ENCODE peak calls at places on chromosomes 11 and 22, in nine cellular contexts. S is astrocyte of the cerebellum; E is activated CD8-positive, alpha-beta T cell treated with anti-CD3 and anti-CD28 coated beads for 36 hours; T is HCT116; B is hepatocyte; N is HepG2; F is prostate gland; W is GM20000; Q is endodermal cell. Z is an unnamed sample.

GRCh38 chr11:12182650-12183511 is 72.5 kb downstream of the MICAL2 start:
- DNase-seq in S (peak), E (no peak), T (peak), B (peak), N (peak), F (no peak), W (no peak), Q (peak), Z (peak)

GRCh38 chr11:119751281-119752060 is 22.5 kb upstream of the NECTIN1 start:
- DNase-seq in S (no peak), E (peak), T (no peak), B (no peak), N (no peak), F (peak), W (peak), Q (no peak), Z (peak)

GRCh38 chr11:73989156-73989555 is 6.5 kb upstream of the UCP2 start:
- DNase-seq in S (no peak), E (no peak), T (no peak), B (no peak), N (no peak), F (no peak), W (no peak), Q (no peak), Z (peak)

GRCh38 chr11:11035331-11035730 is 177.5 kb upstream of the ZBED5 start:
- DNase-seq in S (no peak), E (no peak), T (no peak), B (no peak), N (no peak), F (no peak), W (no peak), Q (no peak), Z (no peak)

GRCh38 chr11:116696381-116696941 is 76.3 kb downstream of the BUD13 start:
- DNase-seq in S (no peak), E (no peak), T (no peak), B (no peak), N (no peak), F (no peak), W (no peak), Q (peak), Z (peak)

GRCh38 chr11:11117730-11118129 is 235.3 kb downstream of the CSNK2A3 start:
- DNase-seq in S (no peak), E (no peak), T (no peak), B (no peak), N (no peak), F (no peak), W (no peak), Q (no peak), Z (no peak)

GRCh38 chr11:79678780-79679468 is 238.1 kb upstream of the TENM4 start:
- DNase-seq in S (no peak), E (no peak), T (no peak), B (no peak), N (no peak), F (no peak), W (no peak), Q (peak), Z (no peak)

GRCh38 chr11:116537736-116538135 is 235.1 kb downstream of the BUD13 start:
- DNase-seq in S (no peak), E (no peak), T (no peak), B (no peak), N (no peak), F (no peak), W (no peak), Q (peak), Z (peak)

GRCh38 chr11:20013346-20014066 is 146.8 kb downstream of the DBX1 start:
- DNase-seq in S (no peak), E (no peak), T (no peak), B (peak), N (peak), F (no peak), W (no peak), Q (no peak), Z (peak)

GRCh38 chr11:95230054-95231034 is 658 bp downstream of the SESN3 start:
- DNase-seq in S (no peak), E (peak), T (no peak), B (peak), N (no peak), F (peak), W (peak), Q (peak), Z (no peak)

GRCh38 chr11:34830035-34830434 is 86.1 kb downstream of the APIP start:
- DNase-seq in S (no peak), E (no peak), T (no peak), B (no peak), N (no peak), F (no peak), W (no peak), Q (no peak), Z (no peak)

GRCh38 chr11:44893250-44894216 is 57.1 kb downstream of the TP53I11 start:
- DNase-seq in S (no peak), E (no peak), T (no peak), B (no peak), N (no peak), F (peak), W (no peak), Q (no peak), Z (no peak)

GRCh38 chr22:19942886-19943664 is 1.5 kb upstream of the TXNRD2 start:
- DNase-seq in S (peak), E (no peak), T (no peak), B (peak), N (peak), F (peak), W (no peak), Q (no peak), Z (no peak)

GRCh38 chr22:43180670-43181069 is 6.3 kb downstream of the TTLL12 start:
- DNase-seq in S (no peak), E (no peak), T (no peak), B (no peak), N (no peak), F (no peak), W (no peak), Q (no peak), Z (no peak)

GRCh38 chr22:22745225-22746060 is 101.0 kb downstream of the GGTLC2 start:
- DNase-seq in S (no peak), E (peak), T (no peak), B (peak), N (peak), F (peak), W (peak), Q (peak), Z (no peak)

GRCh38 chr11:92642146-92642919 is 327.1 kb upstream of the MTNR1B start:
- DNase-seq in S (no peak), E (no peak), T (no peak), B (no peak), N (no peak), F (no peak), W (no peak), Q (no peak), Z (no peak)

GRCh38 chr22:23092217-23092955 is 22.1 kb downstream of the GNAZ start:
- DNase-seq in S (no peak), E (no peak), T (no peak), B (no peak), N (no peak), F (no peak), W (no peak), Q (no peak), Z (no peak)

GRCh38 chr11:63888170-63889086 is 28.5 kb downstream of the RCOR2 start:
- DNase-seq in S (peak), E (peak), T (no peak), B (peak), N (peak), F (peak), W (peak), Q (peak), Z (peak)

GRCh38 chr11:61021661-61022212 is 50.3 kb downstream of the CD6 start:
- DNase-seq in S (no peak), E (peak), T (no peak), B (peak), N (no peak), F (peak), W (no peak), Q (peak), Z (peak)

GRCh38 chr11:34356576-34356917 is 1.3 kb downstream of the ABTB2 start:
- DNase-seq in S (no peak), E (peak), T (no peak), B (peak), N (no peak), F (no peak), W (no peak), Q (peak), Z (no peak)

GRCh38 chr11:74297484-74297883 is 14.0 kb downstream of the P4HA3 start:
- DNase-seq in S (no peak), E (no peak), T (no peak), B (no peak), N (no peak), F (no peak), W (no peak), Q (no peak), Z (no peak)

GRCh38 chr22:27358096-27358870 is 443.3 kb downstream of the MN1 start:
- DNase-seq in S (no peak), E (no peak), T (no peak), B (no peak), N (no peak), F (no peak), W (no peak), Q (no peak), Z (no peak)

GRCh38 chr22:42684462-42685195 is 35.4 kb upstream of the CYB5R3 start:
- DNase-seq in S (no peak), E (no peak), T (no peak), B (no peak), N (no peak), F (no peak), W (no peak), Q (no peak), Z (no peak)

GRCh38 chr11:122214567-122214966 is 98.6 kb upstream of the BLID start:
- DNase-seq in S (no peak), E (no peak), T (no peak), B (no peak), N (no peak), F (no peak), W (no peak), Q (no peak), Z (no peak)

GRCh38 chr11:119977881-119978280 is 160.0 kb downstream of the TRIM29 start:
- DNase-seq in S (no peak), E (no peak), T (no peak), B (no peak), N (no peak), F (no peak), W (no peak), Q (no peak), Z (peak)

DNA sequence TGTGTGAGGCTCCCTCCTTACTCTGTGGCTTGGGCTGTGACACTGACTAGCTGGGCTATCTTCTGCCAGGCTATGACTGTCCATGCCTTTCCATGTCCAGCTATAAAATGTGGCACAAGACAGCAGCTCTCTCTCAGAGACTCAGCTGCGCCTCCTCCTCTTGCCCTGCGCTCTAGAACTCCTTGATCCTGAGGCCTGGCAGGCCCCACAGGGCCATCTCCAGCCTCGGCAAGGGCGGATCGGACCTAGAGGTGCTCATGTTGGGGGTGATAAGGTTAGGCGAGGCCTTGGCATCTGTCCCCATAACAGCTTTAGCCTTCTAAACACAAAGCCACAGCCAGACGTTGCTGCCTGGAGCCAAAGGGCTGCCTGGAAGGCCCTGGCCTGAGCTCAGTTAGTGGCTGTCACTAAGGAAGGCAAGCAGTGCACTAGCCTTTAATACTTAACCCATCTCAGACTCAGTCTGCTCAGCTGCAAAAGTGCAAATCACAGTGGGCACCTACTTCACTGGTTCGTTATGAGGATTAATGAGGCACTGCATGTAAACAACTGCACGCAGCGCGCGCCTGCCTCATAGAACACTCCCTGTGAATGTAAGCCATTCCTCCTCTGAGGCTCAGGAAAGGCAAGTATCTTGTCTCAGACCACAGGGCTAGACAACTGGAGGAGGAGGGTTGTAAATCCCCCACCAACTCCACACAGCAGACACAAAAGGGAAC is 1.2 kb downstream of the GUCD1 start:
- DNase-seq in S (no peak), E (no peak), T (no peak), B (peak), N (peak), F (peak), W (no peak), Q (no peak), Z (no peak)
- TF ChIP-seq CTCF in S (no peak), E (no peak), T (no peak), B (no peak), N (no peak), F (no peak), W (no peak), Q (no peak), Z (no peak)

DNA sequence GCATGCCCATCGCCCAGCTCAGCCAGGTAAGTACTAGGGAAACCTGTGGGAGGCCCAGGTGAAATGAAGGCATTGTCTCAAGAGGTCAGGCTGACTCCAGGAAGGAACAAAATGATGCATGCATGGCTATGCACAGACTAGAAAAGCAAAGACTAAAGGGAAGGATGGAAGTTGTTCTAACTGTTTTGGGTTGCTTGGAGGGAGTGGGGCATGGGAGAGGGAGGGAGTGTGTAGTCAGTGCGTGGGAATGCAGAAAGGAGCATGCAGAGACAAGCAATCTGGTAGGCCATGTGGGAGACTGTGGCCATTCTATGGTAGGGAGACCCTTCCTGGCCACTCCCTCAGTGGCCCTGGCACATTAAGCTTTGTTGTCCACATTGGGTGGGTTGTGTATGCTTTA is 2.9 kb downstream of the MICAL3 start:
- DNase-seq in S (no peak), E (no peak), T (no peak), B (no peak), N (no peak), F (no peak), W (no peak), Q (no peak), Z (no peak)
- TF ChIP-seq CTCF in S (no peak), E (no peak), T (no peak), B (no peak), N (no peak), F (no peak), W (no peak), Q (no peak), Z (no peak)

GRCh38 chr22:38435010-38435409 is 20.0 kb downstream of the KCNJ4 start:
- DNase-seq in S (no peak), E (peak), T (no peak), B (no peak), N (no peak), F (no peak), W (no peak), Q (peak), Z (no peak)
- TF ChIP-seq CTCF in S (no peak), E (no peak), T (peak), B (no peak), N (peak), F (no peak), W (peak), Q (peak), Z (no peak)

GRCh38 chr22:50525104-50525958 is at the start of gene SCO2:
- DNase-seq in S (peak), E (peak), T (peak), B (peak), N (peak), F (peak), W (peak), Q (peak), Z (peak)
- TF ChIP-seq CTCF in S (peak), E (no peak), T (peak), B (peak), N (peak), F (no peak), W (peak), Q (peak), Z (peak)

DNA sequence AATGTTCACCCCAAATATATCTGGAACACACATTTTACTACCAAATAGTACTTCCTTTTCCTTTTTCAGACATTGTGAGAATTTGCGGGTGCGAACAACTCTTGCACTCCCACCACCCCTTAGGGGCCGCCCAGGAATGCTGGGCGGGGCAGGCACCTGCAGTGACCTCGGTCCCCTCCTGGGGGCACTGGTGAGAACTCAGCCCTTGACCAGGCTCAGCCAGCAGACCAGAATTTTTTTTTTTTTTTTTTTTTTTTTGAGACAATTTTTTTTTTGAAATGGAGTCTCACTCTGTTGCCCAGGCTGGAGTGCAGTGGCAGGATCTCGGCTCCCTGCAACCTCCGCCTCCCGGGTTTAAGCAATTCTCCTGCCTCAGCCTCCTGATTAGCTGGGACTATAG is 75.8 kb downstream of the ARHGAP8 start:
- DNase-seq in S (no peak), E (peak), T (no peak), B (no peak), N (no peak), F (no peak), W (peak), Q (peak), Z (no peak)
- TF ChIP-seq CTCF in S (peak), E (peak), T (peak), B (peak), N (peak), F (no peak), W (no peak), Q (peak), Z (peak)

Z was measured in Caco-2.